ENCODE peak calls at places on chromosomes 13 and 19, in eight cellular contexts. O is tibial artery; F is GM12865; X is H1; P is hepatocyte; Q is Calu3; I is CD4-positive, alpha-beta T cell; C is upper lobe of left lung. N is an unnamed sample.

GRCh38 chr19:18768997-18769891 is 21.9 kb downstream of the COMP start:
- DNase-seq in C (peak; percentile 87), I (no peak), P (no peak), F (no peak), X (no peak), O (no peak), Q (no peak), N (no peak)

GRCh38 chr13:113863511-113864302 is at the start of gene GAS6:
- DNase-seq in F (peak; percentile 31), Q (no peak), O (no peak), X (peak; percentile 65), C (peak; percentile 94), P (peak; percentile 69), I (no peak), N (no peak)

GRCh38 chr13:28754698-28755545 is 36.2 kb upstream of the SLC46A3 start:
- DNase-seq in I (no peak), O (no peak), C (peak; percentile 68), X (peak; percentile 57), F (no peak), Q (no peak), P (peak; percentile 46), N (peak; percentile 15)

GRCh38 chr13:77896536-77896935 is 22.1 kb downstream of the EDNRB start:
- DNase-seq in O (no peak), I (no peak), C (no peak), Q (no peak), F (no peak), P (no peak), X (no peak), N (no peak)

GRCh38 chr13:24053505-24054251 is 106.8 kb upstream of the SPATA13 start:
- DNase-seq in P (peak; percentile 86), Q (peak; percentile 73), F (peak; percentile 81), X (peak; percentile 76), I (peak; percentile 46), C (no peak), O (no peak), N (peak; percentile 77)

GRCh38 chr13:104181526-104182231 is 1115.5 kb upstream of the SLC10A2 start:
- DNase-seq in X (no peak), I (no peak), O (no peak), C (no peak), F (no peak), Q (no peak), P (no peak), N (no peak)

GRCh38 chr19:49857834-49858590 is 7.1 kb downstream of the PTOV1 start:
- DNase-seq in Q (peak; percentile 28), X (no peak), C (peak; percentile 73), O (no peak), F (peak; percentile 6), I (no peak), P (no peak), N (no peak)

GRCh38 chr19:3115916-3116602 is 19.8 kb upstream of the GNA15 start:
- DNase-seq in X (no peak), I (no peak), Q (no peak), C (peak; percentile 69), P (no peak), O (no peak), F (no peak), N (no peak)

GRCh38 chr19:45443462-45444317 is 20.0 kb upstream of the ERCC1 start:
- DNase-seq in F (peak; percentile 81), C (peak; percentile 97), I (no peak), X (peak; percentile 98), O (peak; percentile 98), P (peak; percentile 98), Q (peak; percentile 100), N (peak; percentile 70)

GRCh38 chr19:3310280-3310679 is 56.1 kb upstream of the NFIC start:
- DNase-seq in I (no peak), Q (no peak), X (no peak), F (no peak), C (no peak), P (no peak), O (no peak), N (no peak)

GRCh38 chr13:26718146-26718545 is 42.4 kb downstream of the GPR12 start:
- DNase-seq in X (no peak), O (no peak), Q (no peak), C (no peak), F (no peak), P (no peak), I (no peak), N (no peak)
- TF ChIP-seq CTCF in X (no peak), O (no peak), Q (no peak), C (no peak), F (no peak), P (no peak), I (no peak), N (no peak)

DNA sequence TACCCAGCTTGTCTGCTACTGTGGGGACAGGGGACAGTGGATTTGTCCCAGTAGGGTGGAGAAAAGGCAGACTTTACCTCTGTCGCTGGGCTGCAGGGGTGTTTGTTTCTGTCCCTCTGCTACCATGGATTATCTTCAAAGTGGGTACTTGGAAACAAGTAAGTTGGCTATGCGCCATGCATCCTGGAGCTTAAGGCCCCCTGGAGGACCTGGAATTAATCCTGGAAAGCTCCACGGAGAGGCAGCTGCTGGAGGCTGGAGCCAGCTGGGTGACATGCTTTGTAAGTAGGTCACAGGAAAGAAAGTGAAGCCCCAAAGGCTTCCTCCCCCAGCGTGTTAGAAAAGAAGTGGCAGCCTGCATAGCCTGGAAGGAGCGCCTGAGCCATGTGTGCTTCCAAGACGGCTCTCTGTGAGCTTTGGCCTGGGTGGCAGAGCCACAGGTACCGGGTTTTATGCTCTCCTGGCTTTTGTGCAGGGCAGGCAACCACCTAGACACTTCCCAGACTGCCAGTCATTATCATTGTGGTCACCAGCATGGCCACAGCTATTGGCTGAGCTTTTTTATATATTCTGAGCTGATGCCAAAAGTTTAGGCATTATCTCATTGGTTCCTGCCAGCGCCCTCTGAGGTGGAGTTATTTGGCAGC is 9.5 kb downstream of the B3GLCT start:
- DNase-seq in F (no peak), I (no peak), O (peak; percentile 42), Q (no peak), X (no peak), P (peak; percentile 43), C (no peak), N (peak; percentile 47)
- TF ChIP-seq CTCF in F (no peak), I (no peak), O (no peak), Q (no peak), X (no peak), P (no peak), C (no peak), N (no peak)

GRCh38 chr19:8342684-8343482 is at the start of gene KANK3:
- DNase-seq in X (peak; percentile 99), Q (peak; percentile 95), C (peak; percentile 98), P (peak; percentile 94), O (peak; percentile 94), I (peak; percentile 85), F (peak; percentile 99), N (peak; percentile 97)
- TF ChIP-seq CTCF in X (no peak), Q (no peak), C (peak; percentile 36), P (no peak), O (no peak), I (no peak), F (no peak), N (no peak)

DNA sequence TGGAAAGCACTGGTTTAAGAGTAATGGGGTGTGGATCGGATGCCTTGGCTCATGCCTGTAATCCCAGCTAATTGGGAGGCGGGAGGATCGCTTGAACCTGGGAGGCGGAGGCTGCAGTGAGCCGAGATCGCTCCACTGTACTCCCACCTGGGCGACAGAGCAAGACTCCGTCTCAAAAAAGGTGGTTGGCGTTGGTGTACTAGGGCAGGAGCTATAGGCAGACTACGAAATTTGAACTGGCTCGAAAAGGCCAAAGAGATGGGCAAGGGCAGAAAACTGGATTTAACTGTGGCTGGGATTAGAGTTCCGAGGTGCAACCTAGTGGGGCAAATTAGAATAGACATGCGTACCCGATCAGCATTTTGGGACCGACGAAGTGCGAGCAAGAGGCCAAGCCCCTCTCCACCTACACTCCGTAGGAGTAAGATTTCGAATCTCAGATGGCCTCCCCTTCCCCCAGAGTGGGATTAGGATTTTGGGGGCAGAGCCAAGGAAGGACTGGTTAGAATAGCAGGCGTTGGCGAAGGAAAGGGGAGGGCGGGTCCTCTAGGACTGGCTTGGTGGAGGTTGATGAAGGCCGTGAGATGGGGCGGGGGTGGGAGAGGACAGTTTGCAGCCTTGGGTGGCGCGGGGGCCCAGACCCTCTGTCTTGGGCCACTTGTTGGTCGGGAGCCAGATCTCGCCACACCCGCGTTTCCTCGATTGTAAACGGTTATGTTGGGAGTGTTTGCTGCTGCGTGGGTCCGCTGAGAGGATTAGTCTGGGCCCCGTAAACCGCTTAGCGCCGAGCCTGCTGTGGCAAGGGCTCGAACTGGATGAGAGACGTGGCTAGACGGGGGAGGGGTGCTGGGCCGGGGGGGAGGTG is 2.0 kb upstream of the INAFM1 start:
- DNase-seq in C (no peak), F (no peak), O (peak; percentile 65), P (no peak), X (peak; percentile 64), I (no peak), Q (no peak), N (peak; percentile 71)
- TF ChIP-seq CTCF in C (no peak), F (no peak), O (no peak), P (no peak), X (no peak), I (no peak), Q (no peak), N (no peak)

GRCh38 chr19:38917921-38918491 is 6.0 kb upstream of the CCER2 start:
- DNase-seq in P (peak; percentile 43), I (no peak), C (no peak), O (no peak), X (no peak), Q (peak; percentile 36), F (no peak), N (no peak)
- TF ChIP-seq CTCF in P (peak; percentile 21), I (no peak), C (no peak), O (no peak), X (peak; percentile 11), Q (no peak), F (no peak), N (no peak)

DNA sequence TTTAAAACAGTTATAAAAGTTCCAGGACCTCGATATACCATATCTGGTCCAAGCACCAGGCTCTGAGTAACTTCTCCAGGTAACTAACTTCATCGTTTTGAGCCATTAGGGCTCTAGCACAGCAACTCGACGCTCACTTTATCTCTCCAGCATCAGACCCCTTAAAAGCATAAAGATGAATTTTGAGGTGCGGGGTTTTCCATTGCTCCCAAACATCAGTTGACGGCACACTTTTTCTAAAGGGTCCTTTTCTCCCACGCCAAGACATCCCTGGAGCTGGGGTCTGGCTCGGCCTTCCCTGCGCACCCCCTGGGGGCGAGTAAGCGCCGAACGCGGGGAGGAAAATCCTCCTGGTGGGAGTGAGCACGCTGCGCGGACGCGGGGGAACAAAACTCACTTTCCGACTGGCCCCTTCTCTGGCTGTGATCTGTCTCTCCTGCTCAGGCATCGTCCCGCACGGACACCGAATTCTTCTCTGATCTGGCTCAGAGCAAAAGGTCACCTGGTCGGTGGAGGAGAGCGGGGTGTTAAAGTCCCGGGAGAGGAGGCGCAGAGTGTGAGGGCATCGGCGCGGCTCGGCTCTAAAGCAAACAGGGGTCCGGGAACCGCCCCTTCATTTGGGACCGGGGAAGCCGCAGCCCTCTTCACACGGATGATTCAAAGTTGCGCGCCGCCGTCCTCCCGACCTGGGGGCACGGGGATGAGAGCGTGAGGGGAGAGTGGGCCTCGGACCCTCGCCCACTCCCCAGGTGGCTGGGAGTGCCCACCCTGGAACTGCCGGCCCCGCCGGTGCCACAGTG is at the start of gene ATP7B:
- DNase-seq in Q (no peak), O (peak; percentile 23), C (peak; percentile 63), F (peak; percentile 18), X (peak; percentile 82), I (no peak), P (peak; percentile 43), N (peak; percentile 39)
- TF ChIP-seq CTCF in Q (no peak), O (no peak), C (no peak), F (no peak), X (no peak), I (no peak), P (peak; percentile 32), N (no peak)

GRCh38 chr13:40668335-40668734 is 1.9 kb upstream of the FOXO1 start:
- DNase-seq in F (peak; percentile 73), X (no peak), P (peak; percentile 39), O (peak; percentile 67), I (peak; percentile 14), C (no peak), Q (peak; percentile 22), N (peak; percentile 68)
- TF ChIP-seq CTCF in F (peak; percentile 71), X (peak; percentile 67), P (peak; percentile 33), O (no peak), I (peak; percentile 51), C (peak; percentile 8), Q (peak; percentile 20), N (peak; percentile 66)

N was measured in activated CD8-positive, alpha-beta T cell treated with anti-CD3 and anti-CD28 coated beads for 36 hours.